ENCODE peak calls at places on chromosomes 3 and 15, in ten cellular contexts. One of them, this sample, is unnamed.

GRCh38 chr3:105953831-105954230 is 85.0 kb upstream of the CBLB start:
- DNase-seq in heart left ventricle: no peak
- DNase-seq in naive thymus-derived CD4-positive, alpha-beta T cell: no peak
- DNase-seq in cardiac muscle cell: no peak
- DNase-seq in DND-41: no peak
- DNase-seq in fibroblast of lung: peak; percentile 16
- DNase-seq in psoas muscle: no peak
- DNase-seq in NT2/D1: no peak
- DNase-seq in uterus: no peak
- DNase-seq in aorta: no peak
- DNase-seq in this sample: no peak

GRCh38 chr3:174662653-174663052 is 196.5 kb upstream of the NAALADL2 start:
- DNase-seq in heart left ventricle: no peak
- DNase-seq in naive thymus-derived CD4-positive, alpha-beta T cell: no peak
- DNase-seq in cardiac muscle cell: no peak
- DNase-seq in DND-41: no peak
- DNase-seq in fibroblast of lung: no peak
- DNase-seq in psoas muscle: no peak
- DNase-seq in NT2/D1: no peak
- DNase-seq in uterus: no peak
- DNase-seq in aorta: no peak
- DNase-seq in this sample: no peak

GRCh38 chr3:88188436-88188835 is 38.7 kb downstream of the C3orf38 start:
- DNase-seq in heart left ventricle: peak; percentile 10
- DNase-seq in naive thymus-derived CD4-positive, alpha-beta T cell: no peak
- DNase-seq in cardiac muscle cell: no peak
- DNase-seq in DND-41: no peak
- DNase-seq in fibroblast of lung: peak; percentile 29
- DNase-seq in psoas muscle: no peak
- DNase-seq in NT2/D1: no peak
- DNase-seq in uterus: no peak
- DNase-seq in aorta: no peak
- DNase-seq in this sample: no peak

GRCh38 chr3:126414961-126415660 is 20.4 kb downstream of the CFAP100 start:
- DNase-seq in heart left ventricle: no peak
- DNase-seq in naive thymus-derived CD4-positive, alpha-beta T cell: no peak
- DNase-seq in cardiac muscle cell: no peak
- DNase-seq in DND-41: no peak
- DNase-seq in fibroblast of lung: no peak
- DNase-seq in psoas muscle: no peak
- DNase-seq in NT2/D1: no peak
- DNase-seq in uterus: no peak
- DNase-seq in aorta: no peak
- DNase-seq in this sample: peak; percentile 46

GRCh38 chr15:66369773-66370651 is 13.5 kb upstream of the TIPIN start:
- DNase-seq in heart left ventricle: no peak
- DNase-seq in naive thymus-derived CD4-positive, alpha-beta T cell: no peak
- DNase-seq in cardiac muscle cell: no peak
- DNase-seq in DND-41: peak; percentile 83
- DNase-seq in fibroblast of lung: peak; percentile 9
- DNase-seq in psoas muscle: no peak
- DNase-seq in NT2/D1: no peak
- DNase-seq in uterus: no peak
- DNase-seq in aorta: no peak
- DNase-seq in this sample: peak; percentile 65

GRCh38 chr3:8371955-8372600 is 129.5 kb upstream of the LMCD1 start:
- DNase-seq in heart left ventricle: no peak
- DNase-seq in naive thymus-derived CD4-positive, alpha-beta T cell: no peak
- DNase-seq in cardiac muscle cell: no peak
- DNase-seq in DND-41: peak; percentile 34
- DNase-seq in fibroblast of lung: no peak
- DNase-seq in psoas muscle: no peak
- DNase-seq in NT2/D1: no peak
- DNase-seq in uterus: no peak
- DNase-seq in aorta: no peak
- DNase-seq in this sample: no peak

GRCh38 chr3:186901135-186901734 is 29.1 kb upstream of the ST6GAL1 start:
- DNase-seq in heart left ventricle: no peak
- DNase-seq in naive thymus-derived CD4-positive, alpha-beta T cell: peak; percentile 28
- DNase-seq in cardiac muscle cell: no peak
- DNase-seq in DND-41: no peak
- DNase-seq in fibroblast of lung: peak; percentile 16
- DNase-seq in psoas muscle: no peak
- DNase-seq in NT2/D1: no peak
- DNase-seq in uterus: no peak
- DNase-seq in aorta: no peak
- DNase-seq in this sample: no peak

GRCh38 chr15:99967841-99968371 is 234.7 kb upstream of the LYSMD4 start:
- DNase-seq in heart left ventricle: no peak
- DNase-seq in naive thymus-derived CD4-positive, alpha-beta T cell: no peak
- DNase-seq in cardiac muscle cell: no peak
- DNase-seq in DND-41: no peak
- DNase-seq in fibroblast of lung: peak; percentile 37
- DNase-seq in psoas muscle: no peak
- DNase-seq in NT2/D1: no peak
- DNase-seq in uterus: no peak
- DNase-seq in aorta: peak; percentile 49
- DNase-seq in this sample: no peak

GRCh38 chr3:10693457-10693856 is 122.6 kb upstream of the SLC6A11 start:
- DNase-seq in heart left ventricle: no peak
- DNase-seq in naive thymus-derived CD4-positive, alpha-beta T cell: no peak
- DNase-seq in cardiac muscle cell: no peak
- DNase-seq in DND-41: no peak
- DNase-seq in fibroblast of lung: no peak
- DNase-seq in psoas muscle: no peak
- DNase-seq in NT2/D1: no peak
- DNase-seq in uterus: no peak
- DNase-seq in aorta: no peak
- DNase-seq in this sample: no peak

GRCh38 chr3:50211930-50212329 is 6.9 kb downstream of the SLC38A3 start:
- DNase-seq in heart left ventricle: no peak
- DNase-seq in naive thymus-derived CD4-positive, alpha-beta T cell: no peak
- DNase-seq in cardiac muscle cell: no peak
- DNase-seq in DND-41: no peak
- DNase-seq in fibroblast of lung: peak; percentile 37
- DNase-seq in psoas muscle: no peak
- DNase-seq in NT2/D1: no peak
- DNase-seq in uterus: no peak
- DNase-seq in aorta: no peak
- DNase-seq in this sample: no peak

GRCh38 chr3:174035317-174035886 is 637.9 kb downstream of the NLGN1 start:
- DNase-seq in heart left ventricle: no peak
- DNase-seq in naive thymus-derived CD4-positive, alpha-beta T cell: no peak
- DNase-seq in cardiac muscle cell: peak; percentile 14
- DNase-seq in DND-41: no peak
- DNase-seq in fibroblast of lung: peak; percentile 17
- DNase-seq in psoas muscle: no peak
- DNase-seq in NT2/D1: no peak
- DNase-seq in uterus: no peak
- DNase-seq in aorta: no peak
- DNase-seq in this sample: no peak

GRCh38 chr3:66011098-66011655 is 27.5 kb downstream of the MAGI1 start:
- DNase-seq in heart left ventricle: no peak
- DNase-seq in naive thymus-derived CD4-positive, alpha-beta T cell: no peak
- DNase-seq in cardiac muscle cell: no peak
- DNase-seq in DND-41: no peak
- DNase-seq in fibroblast of lung: no peak
- DNase-seq in psoas muscle: no peak
- DNase-seq in NT2/D1: no peak
- DNase-seq in uterus: no peak
- DNase-seq in aorta: no peak
- DNase-seq in this sample: no peak

GRCh38 chr15:64267331-64267973 is 88.5 kb downstream of the CSNK1G1 start:
- DNase-seq in heart left ventricle: no peak
- DNase-seq in naive thymus-derived CD4-positive, alpha-beta T cell: no peak
- DNase-seq in cardiac muscle cell: no peak
- DNase-seq in DND-41: no peak
- DNase-seq in fibroblast of lung: no peak
- DNase-seq in psoas muscle: no peak
- DNase-seq in NT2/D1: no peak
- DNase-seq in uterus: no peak
- DNase-seq in aorta: no peak
- DNase-seq in this sample: no peak

GRCh38 chr3:138642226-138642926 is 33.8 kb downstream of the FAIM start:
- DNase-seq in heart left ventricle: no peak
- DNase-seq in naive thymus-derived CD4-positive, alpha-beta T cell: no peak
- DNase-seq in cardiac muscle cell: no peak
- DNase-seq in DND-41: no peak
- DNase-seq in fibroblast of lung: no peak
- DNase-seq in psoas muscle: no peak
- DNase-seq in NT2/D1: no peak
- DNase-seq in uterus: no peak
- DNase-seq in aorta: no peak
- DNase-seq in this sample: no peak

GRCh38 chr3:107235193-107235922 is 141.9 kb upstream of the CCDC54 start:
- DNase-seq in heart left ventricle: no peak
- DNase-seq in naive thymus-derived CD4-positive, alpha-beta T cell: no peak
- DNase-seq in cardiac muscle cell: no peak
- DNase-seq in DND-41: no peak
- DNase-seq in fibroblast of lung: peak; percentile 25
- DNase-seq in psoas muscle: no peak
- DNase-seq in NT2/D1: no peak
- DNase-seq in uterus: no peak
- DNase-seq in aorta: no peak
- DNase-seq in this sample: peak; percentile 6

GRCh38 chr3:178203152-178203551 is 333.1 kb upstream of the KCNMB2 start:
- DNase-seq in heart left ventricle: peak; percentile 16
- DNase-seq in naive thymus-derived CD4-positive, alpha-beta T cell: no peak
- DNase-seq in cardiac muscle cell: no peak
- DNase-seq in DND-41: no peak
- DNase-seq in fibroblast of lung: peak; percentile 44
- DNase-seq in psoas muscle: no peak
- DNase-seq in NT2/D1: no peak
- DNase-seq in uterus: no peak
- DNase-seq in aorta: no peak
- DNase-seq in this sample: no peak

DNA sequence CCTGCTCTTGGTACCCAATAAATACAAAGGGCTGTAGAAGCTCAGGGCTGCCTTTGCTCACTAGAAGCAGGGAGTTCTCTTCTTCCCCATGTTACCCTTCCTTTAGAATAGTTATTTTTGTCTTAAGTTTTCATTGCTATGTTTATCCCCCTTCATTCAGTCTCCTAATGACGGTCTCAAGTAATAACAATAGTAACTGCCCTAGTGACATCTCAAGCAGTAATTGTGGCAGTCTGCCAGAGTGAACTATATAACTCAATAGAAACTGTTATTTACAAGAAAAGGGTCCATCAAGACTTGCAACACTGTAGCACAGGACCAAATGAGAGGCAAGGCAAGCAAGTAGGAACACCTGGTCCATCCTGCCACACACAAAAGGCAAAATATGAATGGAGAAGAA is 32.5 kb upstream of the SIN3A start:
- DNase-seq in heart left ventricle: no peak
- DNase-seq in naive thymus-derived CD4-positive, alpha-beta T cell: no peak
- DNase-seq in cardiac muscle cell: no peak
- DNase-seq in DND-41: no peak
- DNase-seq in fibroblast of lung: no peak
- DNase-seq in psoas muscle: no peak
- DNase-seq in NT2/D1: no peak
- DNase-seq in uterus: no peak
- DNase-seq in aorta: no peak
- DNase-seq in this sample: no peak
- H3K4me3 ChIP-seq in heart left ventricle: no peak overlapping the region
- H3K4me3 ChIP-seq in naive thymus-derived CD4-positive, alpha-beta T cell: no peak overlapping the region
- H3K4me3 ChIP-seq in cardiac muscle cell: no peak overlapping the region
- H3K4me3 ChIP-seq in DND-41: no peak overlapping the region
- H3K4me3 ChIP-seq in fibroblast of lung: no peak overlapping the region
- H3K4me3 ChIP-seq in psoas muscle: no peak overlapping the region
- H3K4me3 ChIP-seq in NT2/D1: no peak overlapping the region
- H3K4me3 ChIP-seq in uterus: no peak overlapping the region
- H3K4me3 ChIP-seq in aorta: no peak overlapping the region
- H3K4me3 ChIP-seq in this sample: no peak overlapping the region

DNA sequence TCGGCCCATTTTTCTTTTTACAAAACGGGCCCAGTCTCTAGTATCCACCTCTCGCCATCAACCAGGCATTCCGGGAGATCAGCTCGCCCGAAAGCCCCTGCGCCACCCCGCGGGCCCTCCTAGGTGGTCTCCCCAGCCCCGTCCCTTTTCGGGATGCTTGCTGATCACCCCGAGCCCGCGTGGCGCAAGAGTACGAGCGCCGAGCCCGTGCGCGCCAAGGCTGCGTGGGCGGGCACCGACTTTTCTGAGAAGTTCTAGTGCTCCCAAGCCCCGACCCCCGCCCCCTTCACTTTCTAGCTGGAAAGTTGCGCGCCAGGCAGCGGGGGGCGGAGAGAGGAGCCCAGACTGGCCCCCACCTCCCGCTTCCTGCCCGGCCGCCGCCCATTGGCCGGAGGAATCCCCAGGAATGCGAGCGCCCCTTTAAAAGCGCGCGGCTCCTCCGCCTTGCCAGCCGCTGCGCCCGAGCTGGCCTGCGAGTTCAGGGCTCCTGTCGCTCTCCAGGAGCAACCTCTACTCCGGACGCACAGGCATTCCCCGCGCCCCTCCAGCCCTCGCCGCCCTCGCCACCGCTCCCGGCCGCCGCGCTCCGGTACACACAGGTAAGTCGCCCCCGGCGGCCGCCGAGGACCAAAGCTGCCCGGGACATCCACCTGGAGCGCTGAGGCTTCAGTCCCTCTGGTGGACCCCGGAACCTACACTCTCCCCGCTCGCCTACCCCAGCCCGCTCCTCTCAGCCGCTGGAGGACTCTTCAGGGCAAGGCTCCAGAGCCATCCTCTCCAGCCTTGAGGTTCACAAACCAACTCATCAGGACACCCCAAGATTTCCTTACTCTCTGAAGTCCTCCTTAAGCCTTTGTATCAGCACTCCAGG is at the start of gene THBS1:
- DNase-seq in heart left ventricle: peak; percentile 88
- DNase-seq in naive thymus-derived CD4-positive, alpha-beta T cell: no peak
- DNase-seq in cardiac muscle cell: peak; percentile 92
- DNase-seq in DND-41: no peak
- DNase-seq in fibroblast of lung: peak; percentile 93
- DNase-seq in psoas muscle: peak; percentile 93
- DNase-seq in NT2/D1: peak; percentile 78
- DNase-seq in uterus: peak; percentile 94
- DNase-seq in aorta: peak; percentile 96
- DNase-seq in this sample: peak; percentile 97
- H3K27me3 ChIP-seq in heart left ventricle: no peaks in the 10 kb centered on the region
- H3K27me3 ChIP-seq in naive thymus-derived CD4-positive, alpha-beta T cell: no peaks in the 10 kb centered on the region
- H3K27me3 ChIP-seq in cardiac muscle cell: no peaks in the 10 kb centered on the region
- H3K27me3 ChIP-seq in DND-41: no peaks in the 10 kb centered on the region
- H3K27me3 ChIP-seq in fibroblast of lung: no peaks in the 10 kb centered on the region
- H3K27me3 ChIP-seq in psoas muscle: peaks cover 47% of the 10 kb centered on the region
- H3K27me3 ChIP-seq in NT2/D1: peaks cover 12% of the 10 kb centered on the region
- H3K27me3 ChIP-seq in uterus: no peaks in the 10 kb centered on the region
- H3K27me3 ChIP-seq in aorta: no peaks in the 10 kb centered on the region
- H3K27me3 ChIP-seq in this sample: no peaks in the 10 kb centered on the region

GRCh38 chr3:120436523-120437050 is 14.2 kb downstream of the FSTL1 start:
- DNase-seq in heart left ventricle: no peak
- DNase-seq in naive thymus-derived CD4-positive, alpha-beta T cell: no peak
- DNase-seq in cardiac muscle cell: no peak
- DNase-seq in DND-41: no peak
- DNase-seq in fibroblast of lung: no peak
- DNase-seq in psoas muscle: no peak
- DNase-seq in NT2/D1: no peak
- DNase-seq in uterus: no peak
- DNase-seq in aorta: no peak
- DNase-seq in this sample: no peak
- H3K36me3 ChIP-seq in heart left ventricle: peaks cover 4% of the 10 kb centered on the region
- H3K36me3 ChIP-seq in naive thymus-derived CD4-positive, alpha-beta T cell: no peaks in the 10 kb centered on the region
- H3K36me3 ChIP-seq in cardiac muscle cell: no peaks in the 10 kb centered on the region
- H3K36me3 ChIP-seq in DND-41: no peaks in the 10 kb centered on the region
- H3K36me3 ChIP-seq in fibroblast of lung: peaks cover 20% of the 10 kb centered on the region
- H3K36me3 ChIP-seq in psoas muscle: peaks cover 3% of the 10 kb centered on the region
- H3K36me3 ChIP-seq in NT2/D1: peaks cover 89% of the 10 kb centered on the region
- H3K36me3 ChIP-seq in uterus: no peaks in the 10 kb centered on the region
- H3K36me3 ChIP-seq in aorta: no peaks in the 10 kb centered on the region
- H3K36me3 ChIP-seq in this sample: peaks cover 29% of the 10 kb centered on the region

GRCh38 chr15:31214864-31215489 is 111.7 kb upstream of the KLF13 start:
- DNase-seq in heart left ventricle: peak; percentile 41
- DNase-seq in naive thymus-derived CD4-positive, alpha-beta T cell: no peak
- DNase-seq in cardiac muscle cell: no peak
- DNase-seq in DND-41: no peak
- DNase-seq in fibroblast of lung: no peak
- DNase-seq in psoas muscle: peak; percentile 32
- DNase-seq in NT2/D1: no peak
- DNase-seq in uterus: peak; percentile 31
- DNase-seq in aorta: no peak
- DNase-seq in this sample: peak; percentile 40
- H3K4me3 ChIP-seq in heart left ventricle: peak overlapping the region; percentile 75
- H3K4me3 ChIP-seq in naive thymus-derived CD4-positive, alpha-beta T cell: peak overlapping the region; percentile 30
- H3K4me3 ChIP-seq in cardiac muscle cell: no peak overlapping the region
- H3K4me3 ChIP-seq in DND-41: peak overlapping the region; percentile 57
- H3K4me3 ChIP-seq in fibroblast of lung: no peak overlapping the region
- H3K4me3 ChIP-seq in psoas muscle: peak overlapping the region; percentile 72
- H3K4me3 ChIP-seq in NT2/D1: peak overlapping the region; percentile 9
- H3K4me3 ChIP-seq in uterus: no peak overlapping the region
- H3K4me3 ChIP-seq in aorta: no peak overlapping the region
- H3K4me3 ChIP-seq in this sample: no peak overlapping the region